ENCODE peak calls at places on chromosomes 3 and 15, in six cellular contexts. B is thoracic aorta, V is uterus, X is SJSA1, F is GM12878, D is aorta. U is an unnamed sample. For H3K36me3 and H3K4me1, the result is how much of the 10 kb centered on the place peaks cover.

GRCh38 chr15:68384451-68385239 is 47.3 kb downstream of the ITGA11 start:
- DNase-seq in B (no peak), V (peak), X (peak), F (no peak), D (peak), U (peak)

GRCh38 chr15:28021281-28022039 is 77.7 kb downstream of the OCA2 start:
- DNase-seq in B (peak), V (no peak), X (peak), F (no peak), D (peak), U (no peak)

GRCh38 chr3:126394179-126394976 is at the start of gene CFAP100:
- DNase-seq in B (no peak), V (no peak), X (no peak), F (no peak), D (peak), U (no peak)

GRCh38 chr15:44468713-44469385 is 41.4 kb downstream of the CTDSPL2 start:
- DNase-seq in B (no peak), V (no peak), X (no peak), F (no peak), D (no peak), U (no peak)

GRCh38 chr3:58116161-58116955 is 94.4 kb downstream of the DNASE1L3 start:
- DNase-seq in B (no peak), V (no peak), X (no peak), F (peak), D (no peak), U (no peak)

GRCh38 chr15:90911302-90911623 is 8.2 kb downstream of the MAN2A2 start:
- DNase-seq in B (no peak), V (no peak), X (no peak), F (no peak), D (no peak), U (no peak)

GRCh38 chr3:171333784-171334464 is 126.3 kb downstream of the TNIK start:
- DNase-seq in B (no peak), V (no peak), X (no peak), F (no peak), D (no peak), U (no peak)

GRCh38 chr15:68700395-68701123 is 120.1 kb downstream of the ANP32A start:
- DNase-seq in B (no peak), V (peak), X (peak), F (no peak), D (peak), U (peak)

GRCh38 chr15:84991313-84991712 is 9.7 kb downstream of the PDE8A start:
- DNase-seq in B (no peak), V (no peak), X (no peak), F (no peak), D (no peak), U (no peak)

GRCh38 chr15:84604804-84605203 is 4.0 kb downstream of the ZSCAN2 start:
- DNase-seq in B (no peak), V (no peak), X (no peak), F (no peak), D (no peak), U (no peak)

GRCh38 chr3:108131105-108131794 is 40.4 kb upstream of the CD47 start:
- DNase-seq in B (no peak), V (no peak), X (peak), F (no peak), D (no peak), U (no peak)

GRCh38 chr3:13536832-13537231 is 12.1 kb upstream of the FBLN2 start:
- DNase-seq in B (no peak), V (no peak), X (no peak), F (no peak), D (peak), U (no peak)

GRCh38 chr3:45545476-45545875 is 49.1 kb upstream of the LIMD1 start:
- DNase-seq in B (peak), V (no peak), X (peak), F (no peak), D (no peak), U (peak)

GRCh38 chr3:62094461-62094860 is 278.9 kb downstream of the FEZF2 start:
- DNase-seq in B (no peak), V (no peak), X (no peak), F (no peak), D (no peak), U (no peak)

GRCh38 chr15:92163641-92164040 is 230.0 kb upstream of the ST8SIA2 start:
- DNase-seq in B (no peak), V (no peak), X (no peak), F (no peak), D (no peak), U (no peak)

GRCh38 chr3:136074546-136074945 is 109.0 kb downstream of the PPP2R3A start:
- DNase-seq in B (no peak), V (no peak), X (no peak), F (no peak), D (no peak), U (no peak)

GRCh38 chr15:37101634-37102314 is 1.4 kb upstream of the MEIS2 start:
- DNase-seq in B (no peak), V (peak), X (peak), F (no peak), D (peak), U (peak)

GRCh38 chr3:187122261-187122660 is 17.0 kb downstream of the RPL39L start:
- DNase-seq in B (no peak), V (no peak), X (no peak), F (no peak), D (no peak), U (no peak)

GRCh38 chr3:46812237-46812791 is 50.9 kb downstream of the MYL3 start:
- DNase-seq in B (peak), V (peak), X (no peak), F (no peak), D (peak), U (no peak)

GRCh38 chr15:98017150-98017964 is 56.9 kb downstream of the ARRDC4 start:
- DNase-seq in B (no peak), V (no peak), X (no peak), F (no peak), D (no peak), U (no peak)

GRCh38 chr15:63465104-63465503 is 39.3 kb upstream of the USP3 start:
- DNase-seq in B (no peak), V (no peak), X (no peak), F (no peak), D (no peak), U (no peak)

GRCh38 chr3:60854762-60855161 is 396.5 kb downstream of the FHIT start:
- DNase-seq in B (no peak), V (no peak), X (no peak), F (no peak), D (no peak), U (no peak)

GRCh38 chr3:194675081-194675640 is 3.2 kb upstream of the LSG1 start:
- DNase-seq in B (no peak), V (no peak), X (no peak), F (no peak), D (no peak), U (no peak)

GRCh38 chr3:197006860-197007259 is 22.8 kb downstream of the MELTF start:
- DNase-seq in B (no peak), V (no peak), X (no peak), F (no peak), D (no peak), U (no peak)

GRCh38 chr3:58645726-58646125 is 20.8 kb downstream of the FAM3D start:
- DNase-seq in B (no peak), V (no peak), X (no peak), F (no peak), D (no peak), U (no peak)

GRCh38 chr15:77518458-77518857 is 97.8 kb downstream of the HMG20A start:
- DNase-seq in B (no peak), V (no peak), X (no peak), F (no peak), D (peak), U (no peak)

GRCh38 chr15:94467034-94467433 is 235.7 kb downstream of the MCTP2 start:
- DNase-seq in B (no peak), V (no peak), X (no peak), F (no peak), D (no peak), U (no peak)

GRCh38 chr15:78804391-78804792 is 6.9 kb downstream of the ADAMTS7 start:
- DNase-seq in B (no peak), V (no peak), X (no peak), F (no peak), D (peak), U (no peak)

GRCh38 chr3:11919390-11919789 is 72.7 kb upstream of the TAMM41 start:
- DNase-seq in B (no peak), V (no peak), X (no peak), F (no peak), D (peak), U (peak)

GRCh38 chr3:8575364-8576104 is 69.1 kb downstream of the SSUH2 start:
- DNase-seq in B (no peak), V (no peak), X (peak), F (no peak), D (no peak), U (no peak)

GRCh38 chr3:111747490-111747889 is 111.6 kb upstream of the PHLDB2 start:
- DNase-seq in B (no peak), V (no peak), X (peak), F (no peak), D (no peak), U (no peak)

GRCh38 chr15:29139540-29140459 is 129.8 kb downstream of the NSMCE3 start:
- DNase-seq in B (no peak), V (no peak), X (peak), F (no peak), D (no peak), U (no peak)

GRCh38 chr3:49734752-49735151 is 11.0 kb upstream of the GMPPB start:
- DNase-seq in B (no peak), V (no peak), X (no peak), F (no peak), D (no peak), U (no peak)

GRCh38 chr3:49732592-49732991 is 8.8 kb upstream of the GMPPB start:
- DNase-seq in B (no peak), V (no peak), X (no peak), F (no peak), D (no peak), U (no peak)

GRCh38 chr3:49738067-49738713 is 14.4 kb upstream of the GMPPB start:
- DNase-seq in B (no peak), V (no peak), X (no peak), F (no peak), D (no peak), U (no peak)

GRCh38 chr3:49727924-49728361 is 4.2 kb upstream of the GMPPB start:
- DNase-seq in B (no peak), V (no peak), X (no peak), F (no peak), D (no peak), U (no peak)

DNA sequence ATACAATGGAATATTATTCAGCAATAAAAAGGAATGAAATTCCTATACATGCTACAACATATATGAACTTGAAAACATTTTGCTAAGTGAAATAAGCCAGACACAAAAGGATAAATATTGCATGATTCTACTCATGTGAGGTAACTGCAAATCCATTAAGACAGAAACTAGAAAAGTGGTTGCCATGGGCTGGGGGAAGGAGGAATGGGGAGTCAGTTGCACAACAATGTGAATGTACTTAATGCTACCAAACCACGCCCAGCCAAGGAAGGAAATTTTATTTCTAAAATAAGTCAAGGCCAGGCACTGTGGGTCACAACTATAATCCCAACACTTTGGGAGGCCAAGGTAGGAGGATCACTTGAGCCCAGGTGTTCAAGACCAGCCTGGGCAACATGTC is 9.8 kb upstream of the GMPPB start:
- DNase-seq in B (no peak), V (no peak), X (no peak), F (no peak), D (no peak), U (no peak)
- H3K36me3 ChIP-seq in B (under half), V (under half), X (under half), F (under half), D (under half), U (half or more)

GRCh38 chr3:101813817-101814440 is 34.9 kb downstream of the NXPE3 start:
- DNase-seq in B (no peak), V (no peak), X (peak), F (no peak), D (no peak), U (no peak)
- H3K4me3 ChIP-seq in B (no peak), V (no peak), X (no peak), F (no peak), D (no peak), U (no peak)

DNA sequence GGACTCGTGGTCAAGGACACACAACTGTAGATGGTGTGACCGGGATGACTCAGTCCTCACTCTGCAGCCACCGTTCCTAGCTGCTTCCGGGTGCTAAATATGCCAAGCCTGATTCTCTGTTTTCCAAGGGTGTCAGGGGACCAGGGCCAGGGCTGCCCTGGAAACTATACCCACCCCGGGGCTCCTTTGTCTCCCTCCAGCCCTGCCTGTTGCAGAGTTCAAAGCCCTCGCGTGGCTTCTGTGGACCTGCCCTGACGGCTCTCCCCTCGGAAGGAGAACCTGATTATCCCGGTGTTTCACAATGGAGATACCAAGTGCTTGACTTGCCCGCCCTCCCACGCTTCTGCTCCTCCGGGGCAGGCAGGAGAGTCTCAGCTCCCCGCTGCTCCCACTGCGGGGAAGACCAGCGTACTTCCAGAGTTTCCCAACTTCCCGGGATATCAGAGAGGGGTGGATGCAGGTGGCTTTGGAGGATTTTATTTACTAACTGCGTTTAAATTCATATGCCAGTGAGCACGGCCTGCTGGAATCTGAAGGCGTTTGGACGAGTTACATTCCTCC is 125.0 kb downstream of the ASB7 start:
- DNase-seq in B (no peak), V (peak), X (no peak), F (no peak), D (peak), U (peak)
- H3K4me1 ChIP-seq in B (under half), V (under half), X (half or more), F (under half), D (under half), U (under half)

DNA sequence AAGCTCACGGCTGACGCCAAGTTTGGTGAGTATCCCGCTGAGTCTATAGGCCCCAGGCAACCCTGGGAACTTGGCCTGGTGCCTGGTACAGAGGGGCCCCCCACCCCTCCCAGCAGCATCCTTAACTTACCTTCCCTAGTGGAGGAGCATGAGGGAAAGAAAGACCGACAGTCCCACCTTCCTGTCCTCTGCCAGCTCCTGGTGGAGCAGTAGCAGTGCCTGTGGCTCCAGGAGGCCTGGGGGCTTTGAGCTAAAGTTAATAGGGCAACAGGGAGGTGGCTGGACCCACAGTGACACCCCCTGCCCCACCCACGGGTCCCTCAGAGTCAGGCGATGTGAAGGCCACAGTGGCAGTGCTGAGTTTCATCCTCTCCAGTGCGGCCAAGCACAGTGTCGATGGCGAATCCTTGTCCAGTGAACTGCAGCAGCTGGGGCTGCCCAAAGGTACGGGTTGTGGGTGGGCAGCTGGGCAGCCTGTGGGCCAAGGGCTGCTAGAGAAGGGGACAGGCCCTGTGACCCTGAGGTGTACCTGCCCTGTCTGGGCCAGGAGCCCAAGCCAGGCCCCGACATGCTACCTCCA is 2.9 kb downstream of the COMMD4 start:
- DNase-seq in B (no peak), V (no peak), X (no peak), F (no peak), D (no peak), U (no peak)
- H3K36me3 ChIP-seq in B (under half), V (under half), X (under half), F (under half), D (under half), U (under half)

GRCh38 chr3:25429441-25429907 is 1.4 kb downstream of the RARB start:
- DNase-seq in B (no peak), V (no peak), X (peak), F (no peak), D (no peak), U (no peak)

GRCh38 chr3:25428950-25429349 is 887 bp downstream of the RARB start:
- DNase-seq in B (no peak), V (no peak), X (no peak), F (no peak), D (no peak), U (no peak)

GRCh38 chr3:25430942-25431570 is 3.0 kb downstream of the RARB start:
- DNase-seq in B (no peak), V (no peak), X (peak), F (no peak), D (no peak), U (no peak)

GRCh38 chr3:25432191-25432720 is 4.2 kb downstream of the RARB start:
- DNase-seq in B (no peak), V (no peak), X (peak), F (no peak), D (no peak), U (no peak)

GRCh38 chr3:25429960-25430941 is 2.2 kb downstream of the RARB start:
- DNase-seq in B (no peak), V (no peak), X (peak), F (no peak), D (no peak), U (no peak)
- H3K4me3 ChIP-seq in B (peak), V (peak), X (peak), F (no peak), D (no peak), U (peak)

GRCh38 chr15:34812369-34812768 is 17.0 kb upstream of the ACTC1 start:
- DNase-seq in B (no peak), V (no peak), X (no peak), F (no peak), D (no peak), U (no peak)

GRCh38 chr15:34815836-34816235 is 20.5 kb upstream of the ACTC1 start:
- DNase-seq in B (no peak), V (no peak), X (no peak), F (no peak), D (no peak), U (no peak)

GRCh38 chr15:34809186-34809585 is 13.8 kb upstream of the ACTC1 start:
- DNase-seq in B (no peak), V (no peak), X (no peak), F (no peak), D (no peak), U (no peak)

GRCh38 chr15:34810455-34811146 is 15.3 kb upstream of the ACTC1 start:
- DNase-seq in B (peak), V (no peak), X (peak), F (no peak), D (peak), U (no peak)

GRCh38 chr15:34813446-34814190 is 18.3 kb upstream of the ACTC1 start:
- DNase-seq in B (no peak), V (no peak), X (no peak), F (no peak), D (no peak), U (no peak)
- H3K4me1 ChIP-seq in B (under half), V (under half), X (half or more), F (under half), D (under half), U (under half)

DNA sequence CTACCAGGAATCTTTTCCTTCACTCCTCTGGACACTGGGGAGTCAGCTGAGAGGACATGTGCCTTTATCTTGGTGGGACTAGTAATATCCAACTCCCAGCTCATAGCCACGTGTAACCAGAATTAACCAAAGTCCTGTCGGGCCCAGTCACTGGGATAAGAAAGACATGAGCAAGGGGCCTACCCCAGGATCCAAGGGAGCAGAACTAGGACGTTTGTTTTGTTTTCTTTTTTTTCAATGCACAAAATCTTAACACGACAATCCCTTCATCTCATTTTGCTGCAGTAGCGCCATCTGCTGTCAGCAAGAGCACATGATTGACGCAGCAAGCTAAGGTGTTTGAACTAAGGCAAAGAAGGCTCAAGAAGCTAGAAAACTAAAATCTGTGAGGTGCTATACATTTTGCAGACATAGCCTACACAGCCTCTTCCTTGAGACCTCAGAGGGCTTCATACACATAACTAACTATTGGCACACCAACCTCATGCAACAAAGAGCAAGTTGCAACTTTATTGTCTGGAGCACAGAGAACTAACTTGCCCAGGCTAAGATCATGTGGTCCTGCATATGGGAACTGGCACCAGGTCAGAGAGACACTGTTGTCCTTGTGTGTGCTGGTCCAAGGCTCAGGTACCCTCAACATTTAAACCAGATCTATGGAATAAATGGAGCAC is 43.6 kb downstream of the RLBP1 start:
- DNase-seq in B (no peak), V (peak), X (peak), F (peak), D (no peak), U (peak)
- H3K36me3 ChIP-seq in B (under half), V (under half), X (under half), F (under half), D (under half), U (half or more)

GRCh38 chr3:48466386-48467109 is 20.0 kb downstream of the ATRIP start:
- DNase-seq in B (no peak), V (peak), X (peak), F (no peak), D (peak), U (no peak)
- H3K4me3 ChIP-seq in B (peak), V (peak), X (peak), F (peak), D (no peak), U (peak)

GRCh38 chr15:31262143-31262530 is 64.5 kb upstream of the KLF13 start:
- DNase-seq in B (no peak), V (no peak), X (no peak), F (no peak), D (no peak), U (peak)

GRCh38 chr15:31263751-31264533 is 62.7 kb upstream of the KLF13 start:
- DNase-seq in B (no peak), V (no peak), X (no peak), F (peak), D (peak), U (peak)

GRCh38 chr15:31261266-31262142 is 65.1 kb upstream of the KLF13 start:
- DNase-seq in B (no peak), V (no peak), X (no peak), F (no peak), D (no peak), U (no peak)

GRCh38 chr15:31264534-31265089 is 62.0 kb upstream of the KLF13 start:
- DNase-seq in B (no peak), V (no peak), X (no peak), F (no peak), D (no peak), U (peak)

GRCh38 chr15:31262901-31263671 is 63.5 kb upstream of the KLF13 start:
- DNase-seq in B (no peak), V (no peak), X (no peak), F (peak), D (no peak), U (peak)
- H3K4me1 ChIP-seq in B (under half), V (under half), X (under half), F (half or more), D (under half), U (under half)

U was measured in right atrium auricular region.